ENCODE peak calls at places on chromosomes 11 and 22, in seven cellular contexts. One of them, this sample, is unnamed.

GRCh38 chr11:35235944-35236666 is 97.1 kb downstream of the CD44 start:
- DNase-seq in AG09309: no peak
- DNase-seq in HFFc6: peak; percentile 71
- DNase-seq in spleen: no peak
- DNase-seq in AG10803: peak; percentile 87
- DNase-seq in choroid plexus epithelial cell: no peak
- DNase-seq in HL-60: no peak
- DNase-seq in this sample: no peak

GRCh38 chr11:77374611-77375031 is 73.1 kb upstream of the GDPD4 start:
- DNase-seq in choroid plexus epithelial cell: peak; percentile 26
- DNase-seq in spleen: no peak
- DNase-seq in AG09309: no peak
- DNase-seq in AG10803: no peak
- DNase-seq in HL-60: no peak
- DNase-seq in HFFc6: peak; percentile 17
- DNase-seq in this sample: no peak

GRCh38 chr11:95138448-95138847 is 48.8 kb downstream of the ENDOD1 start:
- DNase-seq in HFFc6: peak; percentile 57
- DNase-seq in choroid plexus epithelial cell: peak; percentile 58
- DNase-seq in HL-60: no peak
- DNase-seq in spleen: no peak
- DNase-seq in AG10803: no peak
- DNase-seq in AG09309: no peak
- DNase-seq in this sample: no peak

GRCh38 chr11:1460396-1460795 is 26.2 kb downstream of the MOB2 start:
- DNase-seq in choroid plexus epithelial cell: peak; percentile 15
- DNase-seq in HFFc6: no peak
- DNase-seq in AG09309: no peak
- DNase-seq in AG10803: no peak
- DNase-seq in spleen: no peak
- DNase-seq in HL-60: no peak
- DNase-seq in this sample: no peak

GRCh38 chr11:121499405-121499804 is 46.6 kb upstream of the SORL1-AS1 start:
- DNase-seq in AG09309: no peak
- DNase-seq in spleen: no peak
- DNase-seq in choroid plexus epithelial cell: no peak
- DNase-seq in HL-60: no peak
- DNase-seq in AG10803: no peak
- DNase-seq in HFFc6: no peak
- DNase-seq in this sample: no peak

GRCh38 chr11:27205269-27205668 is 157.7 kb downstream of the CCDC34 start:
- DNase-seq in HFFc6: no peak
- DNase-seq in HL-60: no peak
- DNase-seq in AG10803: peak; percentile 40
- DNase-seq in choroid plexus epithelial cell: no peak
- DNase-seq in AG09309: no peak
- DNase-seq in spleen: no peak
- DNase-seq in this sample: no peak

GRCh38 chr11:44805152-44805461 is 78.3 kb downstream of the TSPAN18 start:
- DNase-seq in HL-60: no peak
- DNase-seq in AG10803: no peak
- DNase-seq in HFFc6: no peak
- DNase-seq in choroid plexus epithelial cell: no peak
- DNase-seq in AG09309: no peak
- DNase-seq in spleen: no peak
- DNase-seq in this sample: no peak

GRCh38 chr11:96279421-96280290 is 63.3 kb downstream of the MAML2 start:
- DNase-seq in HFFc6: peak; percentile 37
- DNase-seq in choroid plexus epithelial cell: peak; percentile 67
- DNase-seq in AG09309: no peak
- DNase-seq in HL-60: no peak
- DNase-seq in AG10803: peak; percentile 32
- DNase-seq in spleen: no peak
- DNase-seq in this sample: no peak

GRCh38 chr11:66477256-66478201 is 2.7 kb upstream of the DPP3 start:
- DNase-seq in HL-60: no peak
- DNase-seq in AG10803: no peak
- DNase-seq in spleen: no peak
- DNase-seq in AG09309: no peak
- DNase-seq in choroid plexus epithelial cell: no peak
- DNase-seq in HFFc6: no peak
- DNase-seq in this sample: no peak

GRCh38 chr11:57461841-57462489 is 1.6 kb downstream of the RTN4RL2 start:
- DNase-seq in spleen: no peak
- DNase-seq in AG10803: no peak
- DNase-seq in HFFc6: no peak
- DNase-seq in AG09309: no peak
- DNase-seq in choroid plexus epithelial cell: no peak
- DNase-seq in HL-60: no peak
- DNase-seq in this sample: no peak

GRCh38 chr11:121801796-121802195 is 314.2 kb downstream of the BLID start:
- DNase-seq in AG10803: no peak
- DNase-seq in HFFc6: no peak
- DNase-seq in HL-60: no peak
- DNase-seq in spleen: no peak
- DNase-seq in AG09309: no peak
- DNase-seq in choroid plexus epithelial cell: no peak
- DNase-seq in this sample: no peak

GRCh38 chr11:76620471-76620870 is 50.1 kb downstream of the LRRC32 start:
- DNase-seq in AG10803: peak; percentile 96
- DNase-seq in HL-60: no peak
- DNase-seq in spleen: no peak
- DNase-seq in choroid plexus epithelial cell: peak; percentile 67
- DNase-seq in AG09309: peak; percentile 87
- DNase-seq in HFFc6: peak; percentile 86
- DNase-seq in this sample: no peak

GRCh38 chr11:80086496-80087055 is 645.7 kb upstream of the TENM4 start:
- DNase-seq in spleen: no peak
- DNase-seq in choroid plexus epithelial cell: no peak
- DNase-seq in AG09309: no peak
- DNase-seq in HFFc6: no peak
- DNase-seq in HL-60: no peak
- DNase-seq in AG10803: no peak
- DNase-seq in this sample: no peak

GRCh38 chr11:33391188-33391892 is 134.2 kb downstream of the HIPK3 start:
- DNase-seq in choroid plexus epithelial cell: no peak
- DNase-seq in AG10803: no peak
- DNase-seq in HFFc6: no peak
- DNase-seq in HL-60: no peak
- DNase-seq in spleen: no peak
- DNase-seq in AG09309: no peak
- DNase-seq in this sample: no peak

GRCh38 chr11:110471315-110471714 is 41.6 kb downstream of the FDX1 start:
- DNase-seq in HL-60: no peak
- DNase-seq in choroid plexus epithelial cell: peak; percentile 63
- DNase-seq in AG09309: no peak
- DNase-seq in AG10803: peak; percentile 53
- DNase-seq in HFFc6: peak; percentile 24
- DNase-seq in spleen: no peak
- DNase-seq in this sample: no peak

GRCh38 chr11:88102595-88102929 is 72.7 kb downstream of the RAB38 start:
- DNase-seq in AG10803: no peak
- DNase-seq in AG09309: peak; percentile 57
- DNase-seq in HFFc6: no peak
- DNase-seq in spleen: no peak
- DNase-seq in HL-60: peak; percentile 21
- DNase-seq in choroid plexus epithelial cell: peak; percentile 9
- DNase-seq in this sample: no peak

GRCh38 chr22:35967046-35967397 is 61.6 kb downstream of the RBFOX2 start:
- DNase-seq in HL-60: no peak
- DNase-seq in AG09309: no peak
- DNase-seq in HFFc6: no peak
- DNase-seq in choroid plexus epithelial cell: no peak
- DNase-seq in spleen: no peak
- DNase-seq in AG10803: no peak
- DNase-seq in this sample: no peak

GRCh38 chr22:35970601-35971417 is 57.8 kb downstream of the RBFOX2 start:
- DNase-seq in HL-60: no peak
- DNase-seq in AG10803: no peak
- DNase-seq in HFFc6: no peak
- DNase-seq in choroid plexus epithelial cell: no peak
- DNase-seq in AG09309: no peak
- DNase-seq in spleen: no peak
- DNase-seq in this sample: no peak

GRCh38 chr22:35961480-35961902 is 67.1 kb downstream of the RBFOX2 start:
- DNase-seq in AG09309: no peak
- DNase-seq in choroid plexus epithelial cell: peak; percentile 61
- DNase-seq in spleen: no peak
- DNase-seq in HFFc6: peak; percentile 86
- DNase-seq in HL-60: no peak
- DNase-seq in AG10803: peak; percentile 82
- DNase-seq in this sample: no peak

GRCh38 chr22:35963237-35963810 is 65.3 kb downstream of the RBFOX2 start:
- DNase-seq in AG09309: no peak
- DNase-seq in HFFc6: no peak
- DNase-seq in spleen: no peak
- DNase-seq in choroid plexus epithelial cell: no peak
- DNase-seq in AG10803: no peak
- DNase-seq in HL-60: no peak
- DNase-seq in this sample: no peak

DNA sequence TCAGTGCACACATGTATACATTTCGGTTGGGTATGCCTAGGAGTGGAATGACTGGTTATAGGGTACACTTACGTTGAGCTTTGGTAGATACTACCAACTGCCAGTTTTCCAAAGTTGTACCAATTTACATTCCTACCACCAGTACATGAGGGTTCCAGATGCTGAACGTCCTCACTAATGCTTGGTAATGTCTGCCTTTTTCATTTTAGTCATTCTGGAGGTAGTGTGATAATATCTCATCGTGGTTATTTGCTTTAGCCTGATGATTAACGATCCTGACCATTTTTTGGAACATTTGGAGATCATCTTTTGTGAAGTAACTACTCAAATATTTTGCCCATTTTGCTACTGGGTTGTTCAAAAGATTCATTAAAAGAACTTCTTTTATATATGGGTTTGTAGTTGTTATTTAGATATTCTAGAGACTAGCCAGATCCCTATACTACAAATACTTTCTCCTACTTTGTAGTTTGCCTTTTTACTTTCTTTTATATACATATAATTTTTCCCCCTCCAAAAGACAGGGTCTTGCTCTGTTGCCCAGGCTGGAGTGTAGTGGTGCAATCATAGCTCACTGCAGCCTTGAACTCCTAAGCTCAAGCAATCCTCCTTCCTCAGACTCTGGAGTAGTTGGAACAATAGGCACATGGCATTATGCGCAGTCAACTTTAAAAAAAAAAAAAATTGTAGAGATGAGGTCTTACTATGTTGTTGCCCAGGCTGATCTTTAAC is 62.1 kb downstream of the RBFOX2 start:
- DNase-seq in HFFc6: peak; percentile 82
- DNase-seq in choroid plexus epithelial cell: no peak
- DNase-seq in spleen: no peak
- DNase-seq in AG10803: peak; percentile 87
- DNase-seq in AG09309: no peak
- DNase-seq in HL-60: no peak
- DNase-seq in this sample: no peak
- TF ChIP-seq CTCF in HFFc6: peak; percentile 72
- TF ChIP-seq CTCF in choroid plexus epithelial cell: no peak
- TF ChIP-seq CTCF in spleen: no peak
- TF ChIP-seq CTCF in AG10803: peak; percentile 46
- TF ChIP-seq CTCF in AG09309: peak; percentile 34
- TF ChIP-seq CTCF in HL-60: no peak
- TF ChIP-seq CTCF in this sample: no peak

GRCh38 chr11:129230006-129230405 is 37.9 kb upstream of the ARHGAP32 start:
- DNase-seq in HFFc6: no peak
- DNase-seq in AG09309: no peak
- DNase-seq in spleen: no peak
- DNase-seq in HL-60: no peak
- DNase-seq in choroid plexus epithelial cell: peak; percentile 39
- DNase-seq in AG10803: peak; percentile 5
- DNase-seq in this sample: no peak
- TF ChIP-seq CTCF in HFFc6: peak; percentile 20
- TF ChIP-seq CTCF in AG09309: no peak
- TF ChIP-seq CTCF in spleen: no peak
- TF ChIP-seq CTCF in HL-60: no peak
- TF ChIP-seq CTCF in choroid plexus epithelial cell: no peak
- TF ChIP-seq CTCF in AG10803: peak; percentile 21
- TF ChIP-seq CTCF in this sample: no peak

DNA sequence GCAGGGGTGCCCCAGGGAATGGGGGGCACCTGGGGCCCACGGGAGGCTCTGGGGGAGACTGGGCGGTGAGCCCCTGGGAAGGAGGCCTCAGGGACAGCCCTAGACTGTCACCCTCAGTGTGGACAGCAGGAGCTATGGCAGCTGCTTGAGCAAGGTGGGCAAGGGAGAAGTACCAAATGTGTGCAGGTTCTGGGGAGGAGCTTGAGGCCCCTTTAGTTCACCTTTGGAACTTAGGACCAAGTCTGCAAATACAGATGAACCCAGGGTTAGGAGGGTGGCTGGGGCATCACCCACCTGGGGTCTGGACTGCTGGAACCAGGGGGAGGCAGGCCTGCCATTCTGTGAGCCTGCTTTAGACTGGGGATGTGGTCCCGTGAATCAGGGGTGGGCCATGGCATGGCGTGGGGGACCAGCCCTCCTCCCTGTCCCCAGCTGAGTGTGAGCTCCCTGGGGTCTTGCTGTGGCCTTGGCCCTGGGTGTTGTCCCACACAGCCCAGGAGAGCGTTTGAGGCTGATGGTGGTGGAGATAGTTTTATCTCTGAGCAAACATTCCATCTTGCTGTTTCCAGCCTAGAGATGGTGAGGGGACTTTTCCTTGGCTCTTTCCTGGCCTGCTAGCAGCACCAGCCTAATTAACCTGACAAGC is 122.3 kb downstream of the KCNQ1 start:
- DNase-seq in AG10803: no peak
- DNase-seq in HFFc6: no peak
- DNase-seq in spleen: peak; percentile 41
- DNase-seq in HL-60: no peak
- DNase-seq in choroid plexus epithelial cell: no peak
- DNase-seq in AG09309: no peak
- DNase-seq in this sample: no peak
- TF ChIP-seq CTCF in AG10803: no peak
- TF ChIP-seq CTCF in HFFc6: no peak
- TF ChIP-seq CTCF in spleen: no peak
- TF ChIP-seq CTCF in HL-60: no peak
- TF ChIP-seq CTCF in choroid plexus epithelial cell: no peak
- TF ChIP-seq CTCF in AG09309: no peak
- TF ChIP-seq CTCF in this sample: no peak

DNA sequence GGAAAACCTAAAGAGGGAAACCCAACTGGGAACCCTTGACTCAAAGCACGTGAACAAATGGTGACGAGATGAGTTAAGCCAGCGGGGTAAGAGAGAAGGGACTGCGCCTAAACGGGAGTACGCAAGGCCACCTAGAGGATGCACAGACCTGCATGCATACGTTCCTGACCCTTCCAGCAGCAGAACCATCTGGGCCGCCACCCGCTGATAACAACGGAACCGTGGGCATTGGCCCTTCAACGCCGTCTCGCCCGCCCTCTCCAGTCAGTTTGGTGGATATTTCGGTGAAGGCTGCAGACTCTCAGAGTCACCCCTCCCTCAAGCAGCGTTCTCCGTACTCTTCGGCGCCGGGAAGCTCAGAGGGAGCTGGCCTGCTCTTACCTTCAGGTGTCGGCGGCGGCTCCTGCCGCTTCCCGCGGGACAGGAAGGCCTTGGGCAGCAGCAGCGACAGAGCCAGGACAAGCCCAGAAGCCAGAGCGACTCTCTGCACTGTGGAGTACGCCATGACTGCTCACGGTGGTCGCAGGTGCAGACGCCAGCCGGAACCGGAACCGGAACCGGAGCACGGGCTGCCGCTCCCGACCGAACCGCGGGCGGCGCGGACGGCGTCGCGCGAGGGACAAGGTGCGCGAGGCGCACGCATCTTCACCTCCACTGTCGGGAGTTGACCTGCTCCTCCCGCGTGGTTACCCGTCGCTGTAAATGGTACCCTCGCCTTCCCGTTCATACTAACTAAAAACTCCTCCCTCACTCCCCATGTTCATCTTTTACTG is at the start of gene RIC3:
- DNase-seq in spleen: peak; percentile 87
- DNase-seq in AG09309: no peak
- DNase-seq in HL-60: no peak
- DNase-seq in HFFc6: no peak
- DNase-seq in choroid plexus epithelial cell: no peak
- DNase-seq in AG10803: no peak
- DNase-seq in this sample: no peak
- TF ChIP-seq CTCF in spleen: no peak
- TF ChIP-seq CTCF in AG09309: no peak
- TF ChIP-seq CTCF in HL-60: no peak
- TF ChIP-seq CTCF in HFFc6: no peak
- TF ChIP-seq CTCF in choroid plexus epithelial cell: no peak
- TF ChIP-seq CTCF in AG10803: no peak
- TF ChIP-seq CTCF in this sample: peak; percentile 27

This sample was measured in GM12864.